ENCODE peak calls at places on chromosomes 2 and 18, in five cellular contexts. B, Y, J, A and E are unnamed samples.

GRCh38 chr18:57004366-57005121 is 142.3 kb upstream of the BOD1L2 start:
- DNase-seq in B (no peak), Y (peak; percentile 60), J (no peak), A (no peak), E (no peak)

GRCh38 chr2:27844821-27845255 is 45.3 kb downstream of the RBKS start:
- DNase-seq in B (no peak), J (no peak), A (no peak), Y (no peak), E (no peak)

GRCh38 chr2:86201951-86202692 is 2.9 kb downstream of the MRPL35 start:
- DNase-seq in A (no peak), J (no peak), Y (peak; percentile 39), B (no peak), E (no peak)

GRCh38 chr2:11681722-11682589 is 12.0 kb upstream of the NTSR2 start:
- DNase-seq in J (peak; percentile 63), A (peak; percentile 68), B (peak; percentile 36), Y (no peak), E (peak; percentile 81)

GRCh38 chr2:48129256-48129950 is 223.1 kb upstream of the FBXO11 start:
- DNase-seq in Y (peak; percentile 23), J (no peak), B (no peak), A (no peak), E (no peak)

GRCh38 chr2:203811491-203812221 is 55.9 kb upstream of the CTLA4 start:
- DNase-seq in J (no peak), B (peak; percentile 92), A (no peak), Y (peak; percentile 80), E (no peak)

GRCh38 chr2:62287895-62288589 is 92.1 kb downstream of the B3GNT2 start:
- DNase-seq in A (peak; percentile 38), Y (peak; percentile 58), B (peak; percentile 77), J (no peak), E (no peak)

GRCh38 chr2:236512902-236513433 is 56.7 kb upstream of the ACKR3 start:
- DNase-seq in J (peak; percentile 71), B (peak; percentile 58), Y (peak; percentile 51), A (peak; percentile 53), E (peak; percentile 53)

GRCh38 chr2:17373041-17373440 is 145.2 kb downstream of the RAD51AP2 start:
- DNase-seq in Y (peak; percentile 34), B (no peak), A (no peak), J (no peak), E (no peak)

GRCh38 chr2:190462611-190463010 is 54.5 kb downstream of the MFSD6 start:
- DNase-seq in J (no peak), B (no peak), Y (no peak), A (no peak), E (no peak)

GRCh38 chr2:29420484-29420883 is 305.3 kb downstream of the CLIP4 start:
- DNase-seq in B (no peak), J (no peak), A (no peak), Y (no peak), E (no peak)

GRCh38 chr18:34694611-34695165 is 15.4 kb upstream of the DTNA start:
- DNase-seq in J (no peak), A (no peak), Y (peak; percentile 38), B (no peak), E (no peak)

GRCh38 chr2:9820020-9820973 is 23.0 kb upstream of the TAF1B start:
- DNase-seq in A (no peak), B (no peak), J (no peak), Y (peak; percentile 51), E (no peak)

GRCh38 chr2:137190411-137191190 is 425.3 kb downstream of the THSD7B start:
- DNase-seq in A (no peak), B (no peak), Y (no peak), J (no peak), E (no peak)

GRCh38 chr18:74331404-74331803 is 15.8 kb downstream of the C18orf63 start:
- DNase-seq in B (no peak), A (no peak), J (peak; percentile 20), Y (peak; percentile 64), E (peak; percentile 19)

GRCh38 chr2:10057231-10058107 is 14.1 kb downstream of the KLF11 start:
- DNase-seq in Y (peak; percentile 92), A (peak; percentile 90), J (peak; percentile 69), B (peak; percentile 58), E (peak; percentile 95)

GRCh38 chr2:237209046-237209375 is 123.3 kb downstream of the COPS8 start:
- DNase-seq in Y (no peak), A (no peak), J (no peak), B (no peak), E (no peak)

GRCh38 chr2:11564864-11565567 is 31.2 kb downstream of the GREB1 start:
- DNase-seq in J (no peak), B (no peak), Y (no peak), A (peak; percentile 34), E (no peak)

GRCh38 chr18:64273724-64274123 is 124.8 kb upstream of the LINC00305 start:
- DNase-seq in J (peak; percentile 14), Y (no peak), A (no peak), B (no peak), E (no peak)

GRCh38 chr2:102112692-102113665 is 29.6 kb upstream of the IL1R1 start:
- DNase-seq in B (no peak), J (no peak), A (no peak), Y (peak; percentile 73), E (no peak)

GRCh38 chr18:48673456-48674197 is 134.8 kb downstream of the CTIF start:
- DNase-seq in B (no peak), J (no peak), A (peak; percentile 7), Y (no peak), E (no peak)

GRCh38 chr2:27713201-27713600 is 49.5 kb downstream of the SLC4A1AP start:
- DNase-seq in B (no peak), Y (no peak), A (no peak), J (no peak), E (no peak)

GRCh38 chr2:33104726-33105125 is 158.0 kb downstream of the LTBP1 start:
- DNase-seq in J (no peak), A (no peak), B (no peak), Y (peak; percentile 78), E (no peak)

GRCh38 chr2:238280083-238280816 is 8.2 kb downstream of the PER2 start:
- DNase-seq in Y (no peak), B (peak; percentile 40), A (no peak), J (no peak), E (no peak)

GRCh38 chr2:226994775-226995174 is 158.9 kb downstream of the RHBDD1 start:
- DNase-seq in B (no peak), J (peak; percentile 11), A (no peak), Y (peak; percentile 15), E (no peak)

GRCh38 chr2:158496986-158497385 is 40.2 kb downstream of the PKP4 start:
- DNase-seq in J (no peak), Y (no peak), A (no peak), B (no peak), E (no peak)

DNA sequence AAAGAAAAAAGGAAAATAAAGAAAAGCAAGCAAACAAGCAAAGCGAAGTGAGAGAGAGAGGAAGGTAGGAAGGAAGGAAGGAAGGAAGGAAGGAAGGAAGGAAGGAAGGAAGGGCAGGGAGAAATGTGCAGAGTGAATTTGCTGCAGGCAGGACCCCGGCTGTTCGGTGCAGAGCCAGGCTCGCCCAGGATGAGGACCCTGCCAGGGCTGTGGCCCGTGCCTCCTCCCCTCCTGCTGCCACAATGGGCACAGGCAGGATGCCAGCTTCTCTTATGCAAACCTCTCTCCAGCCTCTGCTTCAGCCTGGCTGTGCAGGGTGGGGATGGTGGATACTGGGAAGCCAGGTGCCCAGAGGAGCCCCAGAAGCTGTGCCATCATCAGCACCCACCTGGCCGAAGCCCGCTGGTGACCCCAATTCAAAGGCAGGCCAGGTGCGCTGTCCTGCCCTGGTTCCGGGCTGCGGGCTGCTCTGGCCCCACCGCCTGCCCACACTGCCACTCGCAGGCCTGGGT is 3.2 kb downstream of the GPR17 start:
- DNase-seq in Y (no peak), B (no peak), A (no peak), J (no peak), E (no peak)
- TF ChIP-seq CTCF in Y (no peak), B (no peak), A (no peak), J (no peak), E (no peak)

DNA sequence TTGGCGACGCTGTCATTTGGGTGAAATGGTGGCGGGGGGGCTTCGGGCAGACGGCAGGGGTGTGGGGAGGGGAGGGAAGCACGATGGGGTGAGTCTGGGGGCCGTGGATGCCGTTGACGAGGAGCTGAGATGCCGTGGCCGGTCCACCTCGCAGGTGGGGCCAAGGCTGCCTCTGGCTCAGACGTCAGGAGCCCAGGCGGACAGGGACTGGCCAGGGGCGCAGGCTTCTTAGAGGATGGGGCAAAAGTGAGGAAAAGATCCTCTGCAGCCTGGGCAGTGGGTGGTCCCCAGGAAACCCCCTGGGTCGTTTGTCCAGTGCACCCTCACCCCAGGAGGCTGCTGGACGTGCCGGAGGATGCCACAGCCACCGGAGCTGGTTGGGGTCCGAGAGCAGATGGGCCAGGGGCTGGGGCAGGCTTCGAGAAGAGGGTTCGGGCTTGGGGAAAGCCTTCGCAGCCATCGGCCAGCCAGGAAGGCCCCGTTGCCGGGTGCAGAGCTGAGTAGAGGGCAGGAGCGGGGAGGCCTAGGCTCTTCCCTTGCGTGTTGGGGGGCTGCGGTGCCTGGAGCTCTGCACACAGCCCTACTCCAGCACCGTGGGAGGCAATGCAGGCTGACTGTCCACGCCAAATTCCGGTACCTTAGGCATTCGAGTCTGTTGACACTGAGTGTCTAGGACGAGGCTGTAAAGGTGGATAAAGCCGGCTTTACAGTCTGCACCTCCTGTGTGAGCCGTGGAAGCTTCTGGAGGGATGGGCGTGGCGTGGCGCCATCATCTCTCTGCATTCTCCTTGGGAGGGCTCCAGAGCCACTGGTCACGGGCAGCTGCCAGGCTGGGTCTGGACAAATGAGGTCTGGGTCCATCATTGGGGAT is 18.8 kb downstream of the GPC1 start:
- DNase-seq in B (no peak), J (peak; percentile 42), A (peak; percentile 50), Y (no peak), E (no peak)
- H3K4me3 ChIP-seq in B (no peak overlapping the region), J (peak overlapping the region; percentile 65), A (no peak overlapping the region), Y (no peak overlapping the region), E (no peak overlapping the region)

GRCh38 chr2:39778775-39779751 is at the start of gene THUMPD2:
- DNase-seq in Y (peak; percentile 71), A (peak; percentile 84), B (peak; percentile 71), J (peak; percentile 89), E (peak; percentile 85)
- TF ChIP-seq CTCF in Y (no peak), A (no peak), B (no peak), J (no peak), E (no peak)

GRCh38 chr2:114286438-114286837 is 156.0 kb upstream of the DPP10 start:
- DNase-seq in Y (no peak), A (no peak), J (no peak), B (no peak), E (no peak)

GRCh38 chr2:114281188-114281587 is 161.3 kb upstream of the DPP10 start:
- DNase-seq in J (no peak), A (no peak), Y (no peak), B (no peak), E (no peak)

GRCh38 chr2:114283774-114284173 is 158.7 kb upstream of the DPP10 start:
- DNase-seq in A (no peak), J (no peak), B (no peak), Y (no peak), E (no peak)
- H3K4me3 ChIP-seq in A (no peak overlapping the region), J (no peak overlapping the region), B (no peak overlapping the region), Y (no peak overlapping the region), E (no peak overlapping the region)

GRCh38 chr18:77000527-77000926 is 132.1 kb downstream of the MBP start:
- DNase-seq in J (peak; percentile 64), B (peak; percentile 59), A (peak; percentile 63), Y (peak; percentile 46), E (peak; percentile 35)
- TF ChIP-seq CTCF in J (peak; percentile 99), B (peak; percentile 93), A (peak; percentile 88), Y (peak; percentile 99), E (peak; percentile 68)

GRCh38 chr18:58223717-58224424 is 179.8 kb downstream of the NEDD4L start:
- DNase-seq in J (no peak), A (no peak), B (peak; percentile 66), Y (peak; percentile 88), E (no peak)
- H3K4me3 ChIP-seq in J (no peak overlapping the region), A (no peak overlapping the region), B (no peak overlapping the region), Y (no peak overlapping the region), E (peak overlapping the region; percentile 39)

GRCh38 chr18:7020995-7021777 is 96.4 kb downstream of the LAMA1 start:
- DNase-seq in Y (peak; percentile 18), J (no peak), B (no peak), A (no peak), E (no peak)
- TF ChIP-seq CTCF in Y (no peak), J (no peak), B (no peak), A (no peak), E (no peak)